ENCODE peak calls at places on chromosomes 12 and 14, in five cellular contexts. One of them, this sample, is unnamed.

GRCh38 chr14:101665478-101666078 is 95.9 kb upstream of the PPP2R5C start:
- DNase-seq in WERI-Rb-1: peak
- DNase-seq in HFFc6: peak
- DNase-seq in CD4-positive, alpha-beta T cell: peak
- DNase-seq in HL-60: no peak
- DNase-seq in this sample: peak

GRCh38 chr14:69483765-69484443 is 624 bp upstream of the PLEKHD1 start:
- DNase-seq in WERI-Rb-1: no peak
- DNase-seq in HFFc6: no peak
- DNase-seq in CD4-positive, alpha-beta T cell: no peak
- DNase-seq in HL-60: no peak
- DNase-seq in this sample: peak

GRCh38 chr12:30877110-30877875 is 49.3 kb upstream of the TSPAN11 start:
- DNase-seq in WERI-Rb-1: no peak
- DNase-seq in HFFc6: no peak
- DNase-seq in CD4-positive, alpha-beta T cell: no peak
- DNase-seq in HL-60: no peak
- DNase-seq in this sample: no peak

GRCh38 chr12:9391751-9392240 is 183.6 kb upstream of the PZP start:
- DNase-seq in WERI-Rb-1: no peak
- DNase-seq in HFFc6: no peak
- DNase-seq in CD4-positive, alpha-beta T cell: no peak
- DNase-seq in HL-60: no peak
- DNase-seq in this sample: no peak

GRCh38 chr12:5874514-5874913 is 70.5 kb downstream of the ANO2 start:
- DNase-seq in WERI-Rb-1: no peak
- DNase-seq in HFFc6: no peak
- DNase-seq in CD4-positive, alpha-beta T cell: no peak
- DNase-seq in HL-60: no peak
- DNase-seq in this sample: no peak

GRCh38 chr14:60327447-60328331 is 78.7 kb downstream of the PPM1A start:
- DNase-seq in WERI-Rb-1: peak
- DNase-seq in HFFc6: no peak
- DNase-seq in CD4-positive, alpha-beta T cell: peak
- DNase-seq in HL-60: no peak
- DNase-seq in this sample: no peak

GRCh38 chr14:21014761-21015190 is 10.1 kb downstream of the NDRG2 start:
- DNase-seq in WERI-Rb-1: peak
- DNase-seq in HFFc6: peak
- DNase-seq in CD4-positive, alpha-beta T cell: peak
- DNase-seq in HL-60: peak
- DNase-seq in this sample: peak

GRCh38 chr14:34347683-34348082 is 114.4 kb downstream of the SPTSSA start:
- DNase-seq in WERI-Rb-1: no peak
- DNase-seq in HFFc6: no peak
- DNase-seq in CD4-positive, alpha-beta T cell: no peak
- DNase-seq in HL-60: no peak
- DNase-seq in this sample: no peak

GRCh38 chr14:71290960-71291466 is 383.8 kb downstream of the PCNX1 start:
- DNase-seq in WERI-Rb-1: no peak
- DNase-seq in HFFc6: peak
- DNase-seq in CD4-positive, alpha-beta T cell: no peak
- DNase-seq in HL-60: peak
- DNase-seq in this sample: peak

GRCh38 chr12:38163442-38163801 is 153.2 kb upstream of the ALG10B start:
- DNase-seq in WERI-Rb-1: no peak
- DNase-seq in HFFc6: no peak
- DNase-seq in CD4-positive, alpha-beta T cell: no peak
- DNase-seq in HL-60: no peak
- DNase-seq in this sample: no peak

GRCh38 chr12:100346660-100347059 is 10.2 kb upstream of the SLC17A8 start:
- DNase-seq in WERI-Rb-1: no peak
- DNase-seq in HFFc6: no peak
- DNase-seq in CD4-positive, alpha-beta T cell: no peak
- DNase-seq in HL-60: no peak
- DNase-seq in this sample: no peak

GRCh38 chr14:71206123-71206522 is 298.9 kb downstream of the PCNX1 start:
- DNase-seq in WERI-Rb-1: no peak
- DNase-seq in HFFc6: no peak
- DNase-seq in CD4-positive, alpha-beta T cell: no peak
- DNase-seq in HL-60: no peak
- DNase-seq in this sample: no peak

GRCh38 chr12:89129471-89129870 is 222.8 kb downstream of the DUSP6 start:
- DNase-seq in WERI-Rb-1: no peak
- DNase-seq in HFFc6: no peak
- DNase-seq in CD4-positive, alpha-beta T cell: no peak
- DNase-seq in HL-60: no peak
- DNase-seq in this sample: no peak

GRCh38 chr12:27561535-27562350 is 37.7 kb downstream of the PPFIBP1 start:
- DNase-seq in WERI-Rb-1: no peak
- DNase-seq in HFFc6: no peak
- DNase-seq in CD4-positive, alpha-beta T cell: no peak
- DNase-seq in HL-60: no peak
- DNase-seq in this sample: no peak

GRCh38 chr12:101720118-101720517 is 19.1 kb downstream of the SYCP3 start:
- DNase-seq in WERI-Rb-1: no peak
- DNase-seq in HFFc6: no peak
- DNase-seq in CD4-positive, alpha-beta T cell: no peak
- DNase-seq in HL-60: no peak
- DNase-seq in this sample: no peak

GRCh38 chr12:124847113-124847512 is 16.6 kb downstream of the SCARB1 start:
- DNase-seq in WERI-Rb-1: no peak
- DNase-seq in HFFc6: no peak
- DNase-seq in CD4-positive, alpha-beta T cell: no peak
- DNase-seq in HL-60: no peak
- DNase-seq in this sample: no peak

GRCh38 chr12:47752552-47752951 is 6.1 kb downstream of the RAPGEF3 start:
- DNase-seq in WERI-Rb-1: no peak
- DNase-seq in HFFc6: peak
- DNase-seq in CD4-positive, alpha-beta T cell: no peak
- DNase-seq in HL-60: no peak
- DNase-seq in this sample: peak

GRCh38 chr12:113095405-113095804 is 38.9 kb downstream of the DTX1 start:
- DNase-seq in WERI-Rb-1: no peak
- DNase-seq in HFFc6: no peak
- DNase-seq in CD4-positive, alpha-beta T cell: no peak
- DNase-seq in HL-60: no peak
- DNase-seq in this sample: no peak

GRCh38 chr14:30375280-30375892 is 183.6 kb upstream of the G2E3 start:
- DNase-seq in WERI-Rb-1: peak
- DNase-seq in HFFc6: peak
- DNase-seq in CD4-positive, alpha-beta T cell: peak
- DNase-seq in HL-60: peak
- DNase-seq in this sample: peak

GRCh38 chr12:39574785-39575497 is 44.7 kb downstream of the ABCD2 start:
- DNase-seq in WERI-Rb-1: no peak
- DNase-seq in HFFc6: no peak
- DNase-seq in CD4-positive, alpha-beta T cell: no peak
- DNase-seq in HL-60: no peak
- DNase-seq in this sample: no peak

GRCh38 chr12:113980537-113981337 is 14.6 kb upstream of the RBM19 start:
- DNase-seq in WERI-Rb-1: peak
- DNase-seq in HFFc6: peak
- DNase-seq in CD4-positive, alpha-beta T cell: no peak
- DNase-seq in HL-60: peak
- DNase-seq in this sample: peak

GRCh38 chr12:131094831-131095805 is 141.4 kb downstream of the ADGRD1 start:
- DNase-seq in WERI-Rb-1: peak
- DNase-seq in HFFc6: no peak
- DNase-seq in CD4-positive, alpha-beta T cell: no peak
- DNase-seq in HL-60: no peak
- DNase-seq in this sample: no peak

GRCh38 chr12:26691234-26691970 is 141.6 kb downstream of the ITPR2 start:
- DNase-seq in WERI-Rb-1: no peak
- DNase-seq in HFFc6: peak
- DNase-seq in CD4-positive, alpha-beta T cell: no peak
- DNase-seq in HL-60: no peak
- DNase-seq in this sample: peak

GRCh38 chr12:26092706-26093105 is 32.1 kb downstream of the BHLHE41 start:
- DNase-seq in WERI-Rb-1: no peak
- DNase-seq in HFFc6: no peak
- DNase-seq in CD4-positive, alpha-beta T cell: no peak
- DNase-seq in HL-60: no peak
- DNase-seq in this sample: no peak

GRCh38 chr14:50961606-50962259 is 17.4 kb upstream of the PYGL start:
- DNase-seq in WERI-Rb-1: no peak
- DNase-seq in HFFc6: peak
- DNase-seq in CD4-positive, alpha-beta T cell: no peak
- DNase-seq in HL-60: no peak
- DNase-seq in this sample: peak

GRCh38 chr12:129903956-129904769 is at the start of gene TMEM132D:
- DNase-seq in WERI-Rb-1: no peak
- DNase-seq in HFFc6: no peak
- DNase-seq in CD4-positive, alpha-beta T cell: no peak
- DNase-seq in HL-60: no peak
- DNase-seq in this sample: no peak

GRCh38 chr14:61438860-61439765 is 117.7 kb downstream of the PRKCH start:
- DNase-seq in WERI-Rb-1: no peak
- DNase-seq in HFFc6: peak
- DNase-seq in CD4-positive, alpha-beta T cell: no peak
- DNase-seq in HL-60: peak
- DNase-seq in this sample: peak

GRCh38 chr14:70640938-70641547 is 673 bp upstream of the TTC9 start:
- DNase-seq in WERI-Rb-1: peak
- DNase-seq in HFFc6: no peak
- DNase-seq in CD4-positive, alpha-beta T cell: no peak
- DNase-seq in HL-60: peak
- DNase-seq in this sample: peak

GRCh38 chr12:24898606-24899005 is 50.3 kb downstream of the BCAT1 start:
- DNase-seq in WERI-Rb-1: no peak
- DNase-seq in HFFc6: no peak
- DNase-seq in CD4-positive, alpha-beta T cell: no peak
- DNase-seq in HL-60: no peak
- DNase-seq in this sample: no peak

GRCh38 chr14:54488318-54488645 is 498 bp downstream of the GMFB start:
- DNase-seq in WERI-Rb-1: no peak
- DNase-seq in HFFc6: no peak
- DNase-seq in CD4-positive, alpha-beta T cell: no peak
- DNase-seq in HL-60: no peak
- DNase-seq in this sample: no peak

GRCh38 chr14:54490448-54490805 is 1.6 kb upstream of the GMFB start:
- DNase-seq in WERI-Rb-1: peak
- DNase-seq in HFFc6: no peak
- DNase-seq in CD4-positive, alpha-beta T cell: no peak
- DNase-seq in HL-60: no peak
- DNase-seq in this sample: no peak

GRCh38 chr14:54489731-54490447 is 1.1 kb upstream of the GMFB start:
- DNase-seq in WERI-Rb-1: no peak
- DNase-seq in HFFc6: no peak
- DNase-seq in CD4-positive, alpha-beta T cell: no peak
- DNase-seq in HL-60: no peak
- DNase-seq in this sample: no peak

GRCh38 chr14:54488646-54489317 is at the start of gene GMFB:
- DNase-seq in WERI-Rb-1: peak
- DNase-seq in HFFc6: peak
- DNase-seq in CD4-positive, alpha-beta T cell: peak
- DNase-seq in HL-60: peak
- DNase-seq in this sample: peak

DNA sequence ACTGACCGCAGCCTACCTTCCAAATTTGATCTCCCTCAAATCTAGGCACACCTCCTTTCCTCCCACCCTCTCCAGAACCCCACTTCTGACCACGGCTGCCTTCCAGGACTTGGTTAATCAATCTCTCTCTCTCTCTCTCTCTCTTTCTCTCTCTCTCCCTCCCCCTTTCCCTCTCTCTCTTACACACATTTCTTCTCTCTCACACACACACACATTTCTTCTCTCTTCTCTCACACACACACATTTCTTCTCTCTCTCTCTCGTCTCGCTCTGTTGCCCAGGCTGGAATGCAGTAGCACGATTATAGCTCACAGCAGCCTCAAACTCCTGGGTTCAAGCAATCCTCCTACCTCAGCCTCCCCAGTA is 521 bp upstream of the GMFB start:
- DNase-seq in WERI-Rb-1: no peak
- DNase-seq in HFFc6: no peak
- DNase-seq in CD4-positive, alpha-beta T cell: no peak
- DNase-seq in HL-60: no peak
- DNase-seq in this sample: no peak
- TF ChIP-seq CTCF in WERI-Rb-1: no peak
- TF ChIP-seq CTCF in HFFc6: peak
- TF ChIP-seq CTCF in CD4-positive, alpha-beta T cell: no peak
- TF ChIP-seq CTCF in HL-60: no peak
- TF ChIP-seq CTCF in this sample: no peak

GRCh38 chr12:118050972-118051910 is 9.7 kb downstream of the WSB2 start:
- DNase-seq in WERI-Rb-1: no peak
- DNase-seq in HFFc6: no peak
- DNase-seq in CD4-positive, alpha-beta T cell: no peak
- DNase-seq in HL-60: no peak
- DNase-seq in this sample: no peak
- TF ChIP-seq CTCF in WERI-Rb-1: no peak
- TF ChIP-seq CTCF in HFFc6: peak
- TF ChIP-seq CTCF in CD4-positive, alpha-beta T cell: no peak
- TF ChIP-seq CTCF in HL-60: no peak
- TF ChIP-seq CTCF in this sample: no peak

GRCh38 chr12:62601765-62602444 is 135.3 kb downstream of the MON2 start:
- DNase-seq in WERI-Rb-1: no peak
- DNase-seq in HFFc6: no peak
- DNase-seq in CD4-positive, alpha-beta T cell: no peak
- DNase-seq in HL-60: no peak
- DNase-seq in this sample: no peak

GRCh38 chr12:62602445-62603060 is 135.9 kb downstream of the MON2 start:
- DNase-seq in WERI-Rb-1: peak
- DNase-seq in HFFc6: peak
- DNase-seq in CD4-positive, alpha-beta T cell: peak
- DNase-seq in HL-60: peak
- DNase-seq in this sample: peak

GRCh38 chr12:62597253-62597652 is 130.6 kb downstream of the MON2 start:
- DNase-seq in WERI-Rb-1: no peak
- DNase-seq in HFFc6: no peak
- DNase-seq in CD4-positive, alpha-beta T cell: no peak
- DNase-seq in HL-60: no peak
- DNase-seq in this sample: no peak

GRCh38 chr12:62598846-62599245 is 132.2 kb downstream of the MON2 start:
- DNase-seq in WERI-Rb-1: no peak
- DNase-seq in HFFc6: no peak
- DNase-seq in CD4-positive, alpha-beta T cell: no peak
- DNase-seq in HL-60: no peak
- DNase-seq in this sample: no peak

DNA sequence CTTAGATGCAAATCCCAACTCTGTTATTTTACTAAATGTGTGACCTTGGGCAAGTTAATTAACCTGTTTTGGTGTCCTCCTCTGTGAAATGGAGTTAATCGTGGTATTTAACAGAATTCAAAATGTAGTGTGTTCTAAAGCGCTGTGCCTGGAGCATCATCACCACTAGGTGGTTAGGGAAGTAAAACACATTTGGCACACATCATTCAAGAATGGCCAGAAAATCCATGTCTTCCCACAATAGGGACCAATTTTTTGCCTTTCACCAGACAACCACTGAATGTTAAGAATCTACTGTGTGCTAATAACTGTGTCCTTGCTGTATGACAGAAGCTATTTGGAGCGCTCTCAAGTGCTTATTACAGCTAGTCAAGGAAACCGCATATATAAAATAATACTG is 133.4 kb downstream of the MON2 start:
- DNase-seq in WERI-Rb-1: no peak
- DNase-seq in HFFc6: peak
- DNase-seq in CD4-positive, alpha-beta T cell: no peak
- DNase-seq in HL-60: no peak
- DNase-seq in this sample: no peak
- TF ChIP-seq CTCF in WERI-Rb-1: no peak
- TF ChIP-seq CTCF in HFFc6: peak
- TF ChIP-seq CTCF in CD4-positive, alpha-beta T cell: no peak
- TF ChIP-seq CTCF in HL-60: no peak
- TF ChIP-seq CTCF in this sample: no peak

GRCh38 chr14:23076785-23077408 is 18.0 kb downstream of the ACIN1 start:
- DNase-seq in WERI-Rb-1: no peak
- DNase-seq in HFFc6: peak
- DNase-seq in CD4-positive, alpha-beta T cell: no peak
- DNase-seq in HL-60: no peak
- DNase-seq in this sample: peak
- TF ChIP-seq CTCF in WERI-Rb-1: peak
- TF ChIP-seq CTCF in HFFc6: peak
- TF ChIP-seq CTCF in CD4-positive, alpha-beta T cell: peak
- TF ChIP-seq CTCF in HL-60: peak
- TF ChIP-seq CTCF in this sample: peak

This sample was measured in MCF 10A.